ENCODE peak calls at places on chromosomes 5 and 9, in four cellular contexts. R is kidney epithelial cell, O is upper lobe of right lung, F is adrenal gland. Q is an unnamed sample.

GRCh38 chr5:59587489-59588337 is 305.8 kb downstream of the PDE4D start:
- DNase-seq in R (peak; percentile 42), F (peak; percentile 26), O (peak; percentile 68), Q (no peak)

GRCh38 chr9:89999534-90000370 is 394.9 kb downstream of the GADD45G start:
- DNase-seq in O (peak; percentile 84), F (peak; percentile 87), R (no peak), Q (peak; percentile 88)

GRCh38 chr5:62956597-62956996 is 378.0 kb downstream of the LRRC70 start:
- DNase-seq in F (no peak), O (no peak), R (no peak), Q (no peak)

GRCh38 chr9:113650207-113651131 is 186.9 kb downstream of the RGS3 start:
- DNase-seq in F (no peak), R (no peak), O (peak; percentile 48), Q (no peak)

GRCh38 chr5:174699131-174699530 is 25.3 kb upstream of the MSX2 start:
- DNase-seq in F (no peak), R (no peak), O (no peak), Q (no peak)

GRCh38 chr5:71893451-71893850 is 174.4 kb downstream of the CARTPT start:
- DNase-seq in O (no peak), R (no peak), F (no peak), Q (no peak)

GRCh38 chr5:11602298-11602697 is 301.9 kb downstream of the CTNND2 start:
- DNase-seq in R (no peak), F (no peak), O (no peak), Q (no peak)

GRCh38 chr9:121169094-121169601 is 32.5 kb downstream of the RAB14 start:
- DNase-seq in F (no peak), O (no peak), R (no peak), Q (no peak)

GRCh38 chr9:123550797-123551196 is 194.8 kb downstream of the CRB2 start:
- DNase-seq in R (no peak), F (no peak), O (no peak), Q (no peak)

GRCh38 chr5:141272906-141273305 is 27.7 kb downstream of the PCDHB15 start:
- DNase-seq in O (no peak), F (no peak), R (no peak), Q (no peak)

GRCh38 chr9:99235874-99236627 is 14.0 kb downstream of the SEC61B start:
- DNase-seq in R (no peak), O (no peak), F (no peak), Q (no peak)

GRCh38 chr5:34571380-34572041 is 84.6 kb upstream of the RAI14 start:
- DNase-seq in F (no peak), R (peak; percentile 42), O (no peak), Q (no peak)

GRCh38 chr9:113807173-113808061 is 68.7 kb upstream of the ZNF618 start:
- DNase-seq in O (no peak), F (peak; percentile 74), R (no peak), Q (no peak)

GRCh38 chr5:176877793-176878331 is 21.3 kb downstream of the HK3 start:
- DNase-seq in R (no peak), F (no peak), O (no peak), Q (no peak)

GRCh38 chr5:170316933-170317332 is 19.4 kb upstream of the LCP2 start:
- DNase-seq in F (no peak), O (no peak), R (no peak), Q (no peak)

GRCh38 chr9:137446851-137447471 is 5.8 kb upstream of the ENTPD8 start:
- DNase-seq in O (no peak), R (no peak), F (no peak), Q (peak; percentile 71)

GRCh38 chr9:113892861-113893491 is 16.9 kb downstream of the ZNF618 start:
- DNase-seq in O (no peak), F (peak; percentile 17), R (no peak), Q (no peak)

DNA sequence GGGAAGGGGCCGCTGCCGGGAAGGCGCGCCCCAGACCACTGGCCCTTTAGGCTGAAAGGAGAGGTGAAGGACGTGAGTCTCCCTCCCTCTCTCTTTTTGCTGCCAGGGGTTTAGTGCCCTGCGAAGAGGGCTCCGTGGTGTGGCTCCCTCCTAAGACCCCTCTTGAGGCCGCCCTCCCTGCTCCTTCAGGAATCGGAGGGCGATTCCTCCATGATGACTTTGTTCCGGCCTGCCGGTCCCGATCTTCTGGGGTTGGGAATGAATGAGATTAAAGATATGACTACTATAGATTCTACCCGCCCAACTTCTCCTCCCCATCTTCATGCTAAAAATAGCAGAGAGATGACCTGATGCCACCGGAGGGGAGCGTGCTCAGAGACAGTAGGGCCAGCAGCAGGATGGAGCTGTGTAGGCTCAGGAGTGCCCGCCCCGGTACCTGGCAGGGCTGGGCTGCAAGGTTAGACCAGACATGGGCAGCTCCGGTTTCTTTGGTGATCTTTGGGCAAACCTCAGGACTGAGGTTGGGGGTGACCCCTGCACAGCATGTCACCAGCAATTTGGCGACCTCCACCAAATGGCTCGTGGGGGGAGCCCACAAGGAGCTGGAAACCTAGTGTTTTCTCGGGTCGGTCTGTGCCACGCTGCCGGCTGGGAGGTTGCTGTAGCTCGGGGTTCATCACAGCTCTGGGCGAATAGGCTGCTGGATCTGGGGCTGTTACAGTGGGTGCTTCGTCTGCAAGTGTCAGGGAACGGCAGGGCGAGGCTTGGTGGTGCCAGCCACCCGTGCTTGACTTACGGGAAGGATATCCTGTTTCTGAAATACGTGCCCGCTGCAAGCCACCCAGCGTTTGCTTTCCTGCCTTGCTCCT is 1.7 kb downstream of the OLFM1 start:
- DNase-seq in R (no peak), F (no peak), O (no peak), Q (no peak)
- H3K36me3 ChIP-seq in R (no peaks in the 10 kb centered on the region), F (no peaks in the 10 kb centered on the region), O (no peaks in the 10 kb centered on the region), Q (no peaks in the 10 kb centered on the region)

DNA sequence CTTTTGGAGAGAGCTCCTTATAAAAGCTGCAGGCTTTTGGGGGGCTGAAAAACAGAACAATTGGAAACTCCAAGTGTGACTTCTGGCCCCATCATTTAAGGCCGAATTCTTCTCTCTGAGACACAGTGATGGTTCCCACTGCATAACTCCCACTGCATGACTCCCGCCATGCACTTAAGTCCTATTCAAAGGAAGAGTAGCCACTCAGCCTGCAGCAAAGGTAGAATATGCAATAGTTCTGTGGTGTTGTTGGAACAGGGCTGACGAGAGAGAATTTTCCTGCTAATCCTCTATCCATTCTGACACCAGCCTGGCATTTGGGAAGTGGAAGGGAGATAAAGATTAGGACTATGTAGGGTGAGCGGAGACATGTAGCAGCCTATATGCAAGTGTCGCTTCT is 185.6 kb upstream of the ZNF462 start:
- DNase-seq in F (no peak), O (no peak), R (no peak), Q (no peak)
- H3K36me3 ChIP-seq in F (no peaks in the 10 kb centered on the region), O (no peaks in the 10 kb centered on the region), R (no peaks in the 10 kb centered on the region), Q (no peaks in the 10 kb centered on the region)

GRCh38 chr9:92276223-92277007 is 17.1 kb downstream of the IARS1 start:
- DNase-seq in F (no peak), R (no peak), O (no peak), Q (no peak)

GRCh38 chr9:92278117-92278516 is 15.4 kb downstream of the IARS1 start:
- DNase-seq in O (no peak), F (no peak), R (no peak), Q (no peak)

GRCh38 chr9:92270511-92270910 is 23.0 kb downstream of the IARS1 start:
- DNase-seq in R (no peak), O (no peak), F (no peak), Q (no peak)

GRCh38 chr9:92279302-92279701 is 14.2 kb downstream of the IARS1 start:
- DNase-seq in O (no peak), F (no peak), R (no peak), Q (no peak)

DNA sequence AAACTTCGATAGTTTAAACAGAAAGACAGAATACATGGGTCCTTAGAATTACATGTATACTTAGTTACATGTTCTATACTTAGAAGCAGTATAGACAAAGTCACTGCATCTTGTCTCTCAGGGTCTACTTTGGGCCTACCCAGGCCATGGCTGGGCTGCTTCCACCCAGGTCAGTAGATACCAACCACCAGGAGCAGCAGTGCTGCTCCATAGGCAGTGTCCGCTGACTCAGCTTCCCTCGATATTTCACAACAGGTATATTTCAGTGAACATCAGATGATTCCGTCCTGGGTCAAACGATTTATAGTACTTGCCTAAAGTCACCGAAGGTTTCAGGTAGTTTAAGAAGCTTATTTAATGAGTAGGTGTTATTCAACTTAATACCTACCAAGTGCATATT is 18.0 kb downstream of the IARS1 start:
- DNase-seq in F (no peak), O (no peak), R (no peak), Q (no peak)
- H3K36me3 ChIP-seq in F (peaks cover 90% of the 10 kb centered on the region), O (peaks cover 99% of the 10 kb centered on the region), R (peaks cover 2% of the 10 kb centered on the region), Q (peaks cover 98% of the 10 kb centered on the region)

DNA sequence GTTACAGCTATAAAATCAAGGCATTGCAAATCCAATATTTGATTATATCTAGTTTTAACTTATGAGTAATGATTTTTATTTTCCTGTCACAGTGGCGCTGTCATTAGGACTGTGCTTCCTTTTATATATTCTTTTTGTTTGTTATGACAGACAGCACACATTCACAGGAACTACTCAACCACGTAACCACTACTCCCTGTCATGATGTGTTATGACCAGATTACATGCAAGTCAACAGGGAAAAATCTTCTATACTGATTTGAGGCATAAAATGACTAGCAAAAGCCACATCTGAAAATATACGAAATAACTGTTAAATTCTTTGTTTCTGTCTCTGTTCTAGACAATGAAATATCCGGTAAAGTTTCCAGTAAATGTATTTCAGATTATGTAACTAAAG is 25.4 kb downstream of the SREK1 start:
- DNase-seq in F (no peak), R (peak; percentile 41), O (no peak), Q (no peak)
- H3K36me3 ChIP-seq in F (peaks cover 38% of the 10 kb centered on the region), R (no peaks in the 10 kb centered on the region), O (peaks cover 83% of the 10 kb centered on the region), Q (peaks cover 94% of the 10 kb centered on the region)

GRCh38 chr5:107935641-107936040 is 264.9 kb upstream of the EFNA5 start:
- DNase-seq in F (no peak), R (no peak), O (no peak), Q (no peak)

GRCh38 chr5:107936532-107936931 is 265.8 kb upstream of the EFNA5 start:
- DNase-seq in O (no peak), R (no peak), F (no peak), Q (no peak)

GRCh38 chr5:107941036-107941435 is 270.3 kb upstream of the EFNA5 start:
- DNase-seq in R (no peak), F (no peak), O (no peak), Q (no peak)

GRCh38 chr5:107937710-107938355 is 267.1 kb upstream of the EFNA5 start:
- DNase-seq in F (no peak), O (no peak), R (no peak), Q (no peak)

GRCh38 chr5:107937198-107937597 is 266.5 kb upstream of the EFNA5 start:
- DNase-seq in F (no peak), R (no peak), O (no peak), Q (no peak)
- H3K36me3 ChIP-seq in F (no peaks in the 10 kb centered on the region), R (no peaks in the 10 kb centered on the region), O (no peaks in the 10 kb centered on the region), Q (no peaks in the 10 kb centered on the region)

DNA sequence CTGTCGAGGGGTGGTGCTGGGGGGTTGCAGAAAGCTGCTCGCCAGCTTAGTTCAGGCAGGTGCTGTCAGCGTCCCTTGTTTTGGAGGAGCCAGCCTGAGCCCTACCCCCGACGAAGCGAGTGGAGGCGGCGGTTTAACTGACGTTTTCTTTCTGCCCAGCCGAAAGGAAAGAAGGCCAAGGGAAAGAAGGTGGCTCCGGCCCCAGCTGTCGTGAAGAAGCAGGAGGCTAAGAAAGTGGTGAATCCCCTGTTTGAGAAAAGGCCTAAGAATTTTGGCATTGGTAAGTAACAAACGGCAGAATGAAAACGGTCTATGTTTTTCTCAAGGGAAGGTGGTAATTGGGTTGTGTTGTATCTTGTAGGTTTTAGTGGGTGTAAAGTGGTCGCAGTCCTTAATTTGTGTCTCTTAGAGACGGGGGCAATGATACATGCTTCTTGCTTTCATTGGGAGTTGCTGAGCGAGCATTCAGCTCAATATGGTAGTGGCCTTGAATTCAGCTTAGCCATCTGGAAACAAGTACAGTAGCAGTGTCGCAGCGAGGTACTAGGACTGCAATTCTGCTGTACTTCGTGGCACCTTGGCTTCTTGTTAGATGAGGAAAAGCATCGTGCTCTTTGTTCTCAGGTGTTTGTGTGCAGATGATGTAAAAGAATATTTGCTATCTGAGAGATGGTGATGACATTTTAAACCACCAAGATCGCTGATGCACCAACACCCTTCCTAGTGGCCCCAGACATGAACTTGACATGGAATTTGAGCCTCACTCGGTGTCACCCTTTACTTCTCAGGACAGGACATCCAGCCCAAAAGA is 950 bp downstream of the RPL7A start:
- DNase-seq in R (no peak), F (no peak), O (no peak), Q (no peak)
- H3K36me3 ChIP-seq in R (peaks cover 10% of the 10 kb centered on the region), F (peaks cover 61% of the 10 kb centered on the region), O (peaks cover 69% of the 10 kb centered on the region), Q (peaks cover 60% of the 10 kb centered on the region)